ENCODE peak calls at places on chromosomes 16 and 17, in six cellular contexts. I, P, K, D, A and E are unnamed samples.

GRCh38 chr16:89360760-89361435 is 129.5 kb downstream of the ANKRD11 start:
- DNase-seq in P (no peak), D (peak), I (no peak), K (no peak), A (no peak), E (no peak)

GRCh38 chr17:78789663-78790181 is 7.6 kb upstream of the CYTH1 start:
- DNase-seq in I (no peak), K (no peak), D (no peak), A (no peak), P (peak), E (no peak)

GRCh38 chr17:54694287-54694887 is 206.3 kb upstream of the TOM1L1 start:
- DNase-seq in K (no peak), D (no peak), I (no peak), P (no peak), A (no peak), E (no peak)

GRCh38 chr17:19346351-19347255 is 15.9 kb downstream of the B9D1 start:
- DNase-seq in I (peak), K (peak), A (peak), D (no peak), P (peak), E (no peak)

GRCh38 chr16:85888405-85889331 is 10.3 kb upstream of the IRF8 start:
- DNase-seq in D (peak), P (peak), K (no peak), A (peak), I (peak), E (no peak)

GRCh38 chr16:873243-873661 is 72.7 kb upstream of the GNG13 start:
- DNase-seq in I (no peak), A (no peak), D (no peak), P (no peak), K (no peak), E (no peak)

GRCh38 chr17:79654350-79654959 is 43.6 kb upstream of the RBFOX3 start:
- DNase-seq in K (no peak), P (no peak), D (no peak), I (no peak), A (no peak), E (peak)

GRCh38 chr16:77974883-77975282 is 47.5 kb upstream of the CLEC3A start:
- DNase-seq in A (no peak), P (no peak), K (no peak), D (no peak), I (no peak), E (peak)

GRCh38 chr17:12667299-12667958 is 1.7 kb downstream of the MYOCD start:
- DNase-seq in K (no peak), D (no peak), A (peak), I (peak), P (peak), E (peak)

GRCh38 chr17:69820881-69821473 is 254.0 kb upstream of the KCNJ16 start:
- DNase-seq in I (no peak), D (no peak), A (no peak), P (no peak), K (no peak), E (no peak)

GRCh38 chr16:80680839-80681238 is 123.6 kb downstream of the CDYL2 start:
- DNase-seq in P (no peak), A (no peak), D (no peak), I (no peak), K (no peak), E (no peak)

GRCh38 chr17:82020874-82021727 is 1.6 kb downstream of the CENPX start:
- DNase-seq in P (peak), A (peak), D (no peak), K (no peak), I (peak), E (no peak)

GRCh38 chr17:51510940-51511339 is 250.6 kb downstream of the UTP18 start:
- DNase-seq in I (no peak), D (no peak), P (no peak), A (no peak), K (no peak), E (no peak)

GRCh38 chr16:87895641-87896141 is 26.4 kb upstream of the SLC7A5 start:
- DNase-seq in P (peak), I (no peak), D (peak), K (no peak), A (no peak), E (no peak)

GRCh38 chr16:30813821-30814189 is 26.8 kb upstream of the ZNF629 start:
- DNase-seq in K (no peak), I (no peak), P (no peak), A (no peak), D (peak), E (no peak)

GRCh38 chr16:65967376-65967775 is 399.1 kb upstream of the CDH5 start:
- DNase-seq in D (no peak), K (no peak), I (no peak), A (no peak), P (peak), E (no peak)

GRCh38 chr16:65965632-65966031 is 400.9 kb upstream of the CDH5 start:
- DNase-seq in P (no peak), A (no peak), I (no peak), D (no peak), K (no peak), E (no peak)

GRCh38 chr16:65959978-65960377 is 406.5 kb upstream of the CDH5 start:
- DNase-seq in K (no peak), A (no peak), P (no peak), I (no peak), D (no peak), E (no peak)

GRCh38 chr16:65961491-65962143 is 404.9 kb upstream of the CDH5 start:
- DNase-seq in D (no peak), I (no peak), P (peak), A (no peak), K (no peak), E (no peak)

GRCh38 chr16:65964752-65965151 is 401.7 kb upstream of the CDH5 start:
- DNase-seq in I (no peak), P (no peak), A (no peak), D (no peak), K (no peak), E (no peak)
- TF ChIP-seq BHLHE40 in I (no peak), P (no peak), A (no peak), D (no peak), K (no peak), E (no peak)

GRCh38 chr16:83615131-83615530 is 192.6 kb upstream of the HSBP1 start:
- DNase-seq in K (no peak), A (no peak), I (no peak), P (no peak), D (no peak), E (no peak)

GRCh38 chr16:83619381-83620150 is 188.2 kb upstream of the HSBP1 start:
- DNase-seq in D (no peak), I (no peak), P (no peak), A (no peak), K (no peak), E (no peak)

GRCh38 chr16:83615981-83616380 is 191.8 kb upstream of the HSBP1 start:
- DNase-seq in I (no peak), D (no peak), P (no peak), A (no peak), K (no peak), E (no peak)

GRCh38 chr16:83615553-83615952 is 192.2 kb upstream of the HSBP1 start:
- DNase-seq in I (no peak), K (no peak), D (no peak), P (peak), A (no peak), E (no peak)
- TF ChIP-seq BHLHE40 in I (no peak), K (no peak), D (no peak), P (no peak), A (no peak), E (no peak)

DNA sequence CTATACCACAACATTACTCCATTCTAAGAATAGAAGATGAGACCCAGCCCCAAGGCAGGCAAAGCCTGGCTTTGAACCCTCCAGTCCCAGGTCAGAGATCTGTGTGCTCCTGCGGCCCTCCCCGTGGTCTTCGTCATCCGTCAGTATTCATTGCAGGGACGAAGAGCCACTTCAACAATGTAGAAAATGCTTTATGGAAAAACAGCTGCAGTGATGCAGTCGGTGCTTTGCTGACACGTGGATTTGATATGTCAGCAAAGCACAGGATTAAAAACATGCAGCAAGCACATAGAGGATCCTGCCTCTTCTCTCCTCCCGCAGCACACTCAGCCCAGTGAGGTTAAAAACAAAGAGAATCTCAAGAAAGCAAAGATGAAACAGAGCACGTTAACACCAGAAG is 117.1 kb upstream of the AXIN2 start:
- DNase-seq in P (no peak), A (no peak), D (no peak), I (no peak), K (no peak), E (no peak)
- TF ChIP-seq BHLHE40 in P (no peak), A (no peak), D (no peak), I (no peak), K (no peak), E (no peak)

DNA sequence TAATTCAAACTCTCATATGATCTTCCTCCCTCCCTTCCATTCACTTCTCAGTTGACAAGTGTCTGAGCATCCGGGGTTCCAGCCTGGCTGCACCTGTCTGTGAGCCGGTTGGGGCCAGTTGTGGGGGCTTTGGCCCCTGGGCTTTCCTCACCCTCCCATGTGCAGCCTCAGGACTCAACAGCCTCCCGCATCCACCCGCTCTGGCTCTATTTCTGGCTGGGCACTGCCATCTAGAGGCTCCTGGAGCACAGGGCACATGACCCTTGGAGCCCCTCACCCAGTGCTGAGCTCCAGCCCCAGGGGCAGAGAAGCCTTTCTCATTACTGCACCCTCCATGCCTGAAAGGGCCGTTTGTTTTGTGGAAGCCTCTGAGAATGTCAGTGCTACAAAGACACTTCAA is 43.3 kb downstream of the HAPSTR1 start:
- DNase-seq in P (peak), D (no peak), K (peak), I (peak), A (peak), E (peak)
- TF ChIP-seq BHLHE40 in P (no peak), D (no peak), K (no peak), I (no peak), A (peak), E (no peak)

GRCh38 chr16:84730406-84731106 is 30.8 kb downstream of the USP10 start:
- DNase-seq in K (peak), D (no peak), I (peak), A (peak), P (peak), E (peak)
- TF ChIP-seq BHLHE40 in K (peak), D (no peak), I (no peak), A (no peak), P (peak), E (no peak)

GRCh38 chr17:16947470-16947869 is 24.4 kb downstream of the TNFRSF13B start:
- DNase-seq in P (no peak), I (no peak), A (no peak), D (peak), K (no peak), E (no peak)

GRCh38 chr17:16952401-16952800 is 19.5 kb downstream of the TNFRSF13B start:
- DNase-seq in D (no peak), P (no peak), K (no peak), I (no peak), A (no peak), E (no peak)

GRCh38 chr17:16945513-16946201 is 26.3 kb downstream of the TNFRSF13B start:
- DNase-seq in P (no peak), K (no peak), A (no peak), I (no peak), D (no peak), E (peak)

GRCh38 chr17:16950488-16950887 is 21.4 kb downstream of the TNFRSF13B start:
- DNase-seq in D (no peak), I (no peak), P (no peak), A (no peak), K (no peak), E (no peak)

GRCh38 chr17:16948587-16949376 is 23.1 kb downstream of the TNFRSF13B start:
- DNase-seq in D (no peak), P (no peak), A (no peak), I (no peak), K (no peak), E (no peak)
- TF ChIP-seq BHLHE40 in D (no peak), P (no peak), A (no peak), I (no peak), K (no peak), E (no peak)